ENCODE peak calls at places on chromosome 1, in nine cellular contexts. C is naive thymus-derived CD4-positive, alpha-beta T cell; K is CD8-positive, alpha-beta T cell; J is MM.1S; Q is kidney; N is hepatocyte; W is thoracic aorta; G is CD8-positive, alpha-beta memory T cell; T is esophagus squamous epithelium. Z is an unnamed sample.

GRCh38 chr1:71561729-71562128 is 480.9 kb upstream of the ZRANB2 start:
- DNase-seq in C (no peak), G (no peak), W (no peak), J (no peak), K (no peak), Q (no peak), N (no peak), T (no peak), Z (no peak)

GRCh38 chr1:72278461-72278860 is 3.9 kb downstream of the NEGR1 start:
- DNase-seq in G (no peak), K (no peak), J (no peak), C (no peak), T (no peak), Q (no peak), W (no peak), N (no peak), Z (no peak)

GRCh38 chr1:226654046-226654445 is 85.0 kb downstream of the ITPKB start:
- DNase-seq in T (no peak), C (no peak), Q (peak; percentile 49), N (peak; percentile 34), G (no peak), K (no peak), J (peak; percentile 59), W (no peak), Z (no peak)

GRCh38 chr1:47627016-47627415 is 189.2 kb downstream of the FOXD2 start:
- DNase-seq in W (no peak), C (no peak), Q (no peak), G (no peak), N (no peak), T (no peak), K (no peak), J (no peak), Z (no peak)

GRCh38 chr1:51344602-51345299 is 14.4 kb upstream of the TTC39A start:
- DNase-seq in T (no peak), W (no peak), N (peak; percentile 70), C (no peak), K (no peak), J (no peak), Q (peak; percentile 87), G (no peak), Z (no peak)

GRCh38 chr1:5973771-5974170 is 18.5 kb downstream of the NPHP4 start:
- DNase-seq in C (no peak), J (no peak), G (no peak), K (no peak), W (no peak), Q (peak; percentile 43), N (no peak), T (no peak), Z (no peak)

GRCh38 chr1:35406103-35406502 is 137.6 kb downstream of the ZMYM4 start:
- DNase-seq in J (no peak), N (no peak), T (no peak), K (no peak), W (no peak), G (no peak), Q (no peak), C (no peak), Z (no peak)

GRCh38 chr1:22763479-22764200 is 53.0 kb downstream of the EPHB2 start:
- DNase-seq in J (no peak), K (no peak), G (no peak), Q (no peak), N (peak; percentile 32), T (no peak), W (no peak), C (no peak), Z (no peak)

GRCh38 chr1:85582687-85583354 is 2.3 kb downstream of the CCN1 start:
- DNase-seq in N (no peak), J (no peak), T (no peak), C (no peak), K (no peak), W (no peak), Q (no peak), G (no peak), Z (no peak)

GRCh38 chr1:234473123-234473522 is 5.9 kb downstream of the TARBP1 start:
- DNase-seq in N (no peak), K (no peak), Q (no peak), W (no peak), G (no peak), J (no peak), C (no peak), T (no peak), Z (no peak)

GRCh38 chr1:156468693-156469345 is 31.8 kb downstream of the MEF2D start:
- DNase-seq in J (no peak), G (no peak), T (no peak), C (no peak), W (no peak), N (no peak), K (no peak), Q (no peak), Z (no peak)

GRCh38 chr1:156471496-156472490 is 28.8 kb downstream of the MEF2D start:
- DNase-seq in Q (no peak), G (no peak), N (peak; percentile 79), T (no peak), W (peak; percentile 63), C (no peak), J (no peak), K (no peak), Z (no peak)

GRCh38 chr1:156467906-156468305 is 32.7 kb downstream of the MEF2D start:
- DNase-seq in K (no peak), C (no peak), W (no peak), Q (no peak), G (no peak), J (no peak), T (no peak), N (no peak), Z (no peak)

GRCh38 chr1:156467385-156467784 is 33.2 kb downstream of the MEF2D start:
- DNase-seq in K (no peak), W (no peak), T (no peak), J (no peak), C (no peak), G (no peak), Q (no peak), N (no peak), Z (no peak)

GRCh38 chr1:156470483-156470882 is 30.1 kb downstream of the MEF2D start:
- DNase-seq in T (no peak), K (no peak), Q (no peak), N (no peak), G (no peak), C (no peak), W (no peak), J (no peak), Z (no peak)
- H3K36me3 ChIP-seq in T (peaks cover 100% of the 10 kb centered on the region), K (peaks cover 70% of the 10 kb centered on the region), Q (peaks cover 68% of the 10 kb centered on the region), N (no peaks in the 10 kb centered on the region), G (peaks cover 76% of the 10 kb centered on the region), C (peaks cover 25% of the 10 kb centered on the region), W (peaks cover 59% of the 10 kb centered on the region), J (peaks cover 35% of the 10 kb centered on the region), Z (peaks cover 87% of the 10 kb centered on the region)

DNA sequence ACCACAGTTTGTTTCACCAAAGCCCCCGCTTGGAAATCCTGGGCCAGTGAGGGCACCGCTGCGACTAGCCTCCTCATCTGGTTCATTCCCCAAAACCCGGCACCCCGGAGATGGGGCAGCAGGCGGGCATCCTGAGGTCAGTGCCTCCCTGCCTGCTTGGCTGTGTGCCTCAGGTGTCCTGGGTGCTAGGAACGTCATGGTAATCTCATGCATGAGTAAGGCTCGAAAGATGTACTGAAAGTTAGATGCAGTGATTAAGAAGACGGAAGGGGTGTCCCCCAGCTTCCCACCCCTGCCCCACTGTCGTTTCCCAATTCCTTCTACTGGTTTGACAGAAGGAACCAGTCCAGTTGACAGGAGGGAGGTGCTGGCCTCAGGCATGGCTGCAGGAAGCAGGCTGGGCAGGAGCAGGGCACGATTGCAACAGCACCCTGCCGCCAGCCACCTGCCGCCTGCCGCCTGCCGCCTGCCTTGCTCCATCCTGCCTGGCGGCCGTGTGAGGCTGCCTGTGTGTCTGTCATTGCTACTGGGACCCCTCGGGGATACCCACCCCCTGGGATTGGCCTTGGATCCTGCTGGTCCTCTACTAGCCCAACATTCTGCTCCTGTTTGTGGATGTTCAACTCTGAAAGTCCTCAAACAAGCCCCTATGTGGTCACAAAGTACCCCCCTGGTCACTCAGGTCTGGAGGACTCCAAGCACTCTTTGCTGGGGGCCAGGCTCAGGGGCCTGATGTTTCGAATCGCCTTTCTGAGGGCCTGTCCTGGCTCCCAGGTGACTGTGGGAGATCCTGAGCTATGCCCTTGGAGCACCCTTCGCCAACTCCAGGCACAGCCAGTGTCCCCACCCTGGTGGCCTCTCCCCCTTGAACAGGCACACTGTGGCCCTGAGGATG is 73.0 kb upstream of the IFFO2 start:
- DNase-seq in T (no peak), G (no peak), N (no peak), W (no peak), J (no peak), K (no peak), Q (peak; percentile 46), C (no peak), Z (no peak)
- H3K4me3 ChIP-seq in T (no peak overlapping the region), G (no peak overlapping the region), N (no peak overlapping the region), W (no peak overlapping the region), J (no peak overlapping the region), K (no peak overlapping the region), Q (no peak overlapping the region), C (no peak overlapping the region), Z (no peak overlapping the region)

DNA sequence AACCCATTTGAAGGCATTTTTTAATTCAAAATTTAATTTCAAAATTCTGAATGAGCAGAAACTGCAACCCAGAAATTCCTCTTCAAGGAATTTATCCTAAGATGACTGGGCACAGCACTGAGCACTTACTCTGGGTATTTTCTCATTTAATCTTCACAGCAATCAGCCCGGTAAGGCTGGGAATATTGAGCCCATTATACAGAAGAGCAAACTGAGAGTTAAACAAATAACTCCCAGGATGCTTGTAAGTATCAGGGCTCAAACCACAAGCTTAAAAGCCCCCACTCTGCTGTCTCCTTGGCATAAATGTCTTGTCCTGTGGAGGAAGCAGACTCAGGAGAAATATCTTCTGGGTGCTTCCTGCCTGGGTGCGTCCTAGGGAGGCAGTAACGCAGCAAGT is 53.0 kb upstream of the SPOCD1 start:
- DNase-seq in Q (no peak), K (no peak), G (no peak), W (no peak), N (no peak), T (no peak), J (no peak), C (no peak), Z (no peak)
- H3K36me3 ChIP-seq in Q (no peaks in the 10 kb centered on the region), K (no peaks in the 10 kb centered on the region), G (no peaks in the 10 kb centered on the region), W (no peaks in the 10 kb centered on the region), N (no peaks in the 10 kb centered on the region), T (no peaks in the 10 kb centered on the region), J (no peaks in the 10 kb centered on the region), C (no peaks in the 10 kb centered on the region), Z (no peaks in the 10 kb centered on the region)

GRCh38 chr1:8115031-8115768 is 89.1 kb upstream of the ERRFI1 start:
- DNase-seq in G (no peak), C (no peak), N (no peak), Q (no peak), T (no peak), K (no peak), W (no peak), J (no peak), Z (no peak)

GRCh38 chr1:8115769-8116167 is 89.7 kb upstream of the ERRFI1 start:
- DNase-seq in W (no peak), N (no peak), T (no peak), J (no peak), Q (no peak), C (no peak), K (no peak), G (no peak), Z (no peak)

GRCh38 chr1:8113257-8114220 is 87.4 kb upstream of the ERRFI1 start:
- DNase-seq in K (no peak), G (no peak), W (no peak), C (no peak), T (no peak), Q (no peak), J (no peak), N (no peak), Z (no peak)

GRCh38 chr1:8118031-8118451 is 91.9 kb upstream of the ERRFI1 start:
- DNase-seq in N (no peak), J (no peak), T (no peak), K (no peak), C (no peak), W (no peak), G (no peak), Q (no peak), Z (no peak)

GRCh38 chr1:8116892-8117262 is 90.8 kb upstream of the ERRFI1 start:
- DNase-seq in T (no peak), W (no peak), Q (peak; percentile 90), K (no peak), C (no peak), N (peak; percentile 61), G (no peak), J (no peak), Z (no peak)
- H3K4me3 ChIP-seq in T (no peak overlapping the region), W (peak overlapping the region; percentile 38), Q (no peak overlapping the region), K (no peak overlapping the region), C (no peak overlapping the region), N (no peak overlapping the region), G (no peak overlapping the region), J (no peak overlapping the region), Z (no peak overlapping the region)

Z was measured in CD4-positive, CD25-positive, alpha-beta regulatory T cell.